ENCODE peak calls at places on chromosomes 16 and 17, in four cellular contexts. U, G, F and C are unnamed samples.

GRCh38 chr16:9053006-9053601 is 38.3 kb upstream of the HAPSTR1 start:
- DNase-seq in U (peak; percentile 75), G (peak; percentile 98), F (peak; percentile 91), C (peak; percentile 99)

GRCh38 chr17:21528031-21528684 is 152.0 kb downstream of the KCNJ12 start:
- DNase-seq in U (no peak), G (no peak), F (no peak), C (no peak)

GRCh38 chr17:49521088-49521450 is 26.0 kb downstream of the NGFR start:
- DNase-seq in U (no peak), G (peak; percentile 23), F (no peak), C (no peak)

GRCh38 chr16:2178321-2179106 is 17.9 kb downstream of the CASKIN1 start:
- DNase-seq in U (no peak), G (peak; percentile 92), F (peak; percentile 62), C (peak; percentile 82)

GRCh38 chr16:12061336-12062055 is 85.0 kb downstream of the SNX29 start:
- DNase-seq in U (peak; percentile 36), G (no peak), F (no peak), C (no peak)

GRCh38 chr16:27628216-27628945 is 78.4 kb downstream of the KATNIP start:
- DNase-seq in U (no peak), G (no peak), F (no peak), C (no peak)

GRCh38 chr17:1584167-1584566 is 21.6 kb upstream of the PITPNA start:
- DNase-seq in U (no peak), G (no peak), F (no peak), C (no peak)

GRCh38 chr17:29615048-29615385 is 7.7 kb downstream of the CORO6 start:
- DNase-seq in U (no peak), G (no peak), F (no peak), C (no peak)

GRCh38 chr16:31106509-31107464 is 1.4 kb upstream of the BCKDK start:
- DNase-seq in U (no peak), G (no peak), F (no peak), C (no peak)

GRCh38 chr16:50519602-50520001 is 28.6 kb upstream of the NKD1 start:
- DNase-seq in U (no peak), G (no peak), F (no peak), C (no peak)

GRCh38 chr16:50516890-50517289 is 31.3 kb upstream of the NKD1 start:
- DNase-seq in U (no peak), G (no peak), F (no peak), C (no peak)

GRCh38 chr16:50520451-50521245 is 27.5 kb upstream of the NKD1 start:
- DNase-seq in U (no peak), G (peak; percentile 14), F (no peak), C (no peak)

GRCh38 chr16:50517450-50518252 is 30.5 kb upstream of the NKD1 start:
- DNase-seq in U (no peak), G (peak; percentile 12), F (no peak), C (no peak)

GRCh38 chr16:50519001-50519400 is 29.2 kb upstream of the NKD1 start:
- DNase-seq in U (no peak), G (peak; percentile 4), F (no peak), C (no peak)
- H4K5ac ChIP-seq in U (no peak overlapping the region), G (no peak overlapping the region), F (no peak overlapping the region), C (no peak overlapping the region)

GRCh38 chr17:77769762-77770161 is 188.7 kb upstream of the TNRC6C start:
- DNase-seq in U (no peak), G (no peak), F (no peak), C (no peak)
- H2AK5ac ChIP-seq in U (no peak overlapping the region), G (no peak overlapping the region), F (no peak overlapping the region), C (no peak overlapping the region)

GRCh38 chr16:88635671-88636070 is 2.7 kb upstream of the IL17C start:
- DNase-seq in U (no peak), G (no peak), F (no peak), C (no peak)

GRCh38 chr16:88636488-88637265 is 1.7 kb upstream of the IL17C start:
- DNase-seq in U (peak; percentile 6), G (no peak), F (no peak), C (no peak)

GRCh38 chr16:88633684-88634140 is 4.7 kb upstream of the IL17C start:
- DNase-seq in U (peak; percentile 13), G (peak; percentile 86), F (no peak), C (peak; percentile 86)

GRCh38 chr16:88634141-88634993 is 4.0 kb upstream of the IL17C start:
- DNase-seq in U (peak; percentile 23), G (peak; percentile 85), F (no peak), C (peak; percentile 80)

DNA sequence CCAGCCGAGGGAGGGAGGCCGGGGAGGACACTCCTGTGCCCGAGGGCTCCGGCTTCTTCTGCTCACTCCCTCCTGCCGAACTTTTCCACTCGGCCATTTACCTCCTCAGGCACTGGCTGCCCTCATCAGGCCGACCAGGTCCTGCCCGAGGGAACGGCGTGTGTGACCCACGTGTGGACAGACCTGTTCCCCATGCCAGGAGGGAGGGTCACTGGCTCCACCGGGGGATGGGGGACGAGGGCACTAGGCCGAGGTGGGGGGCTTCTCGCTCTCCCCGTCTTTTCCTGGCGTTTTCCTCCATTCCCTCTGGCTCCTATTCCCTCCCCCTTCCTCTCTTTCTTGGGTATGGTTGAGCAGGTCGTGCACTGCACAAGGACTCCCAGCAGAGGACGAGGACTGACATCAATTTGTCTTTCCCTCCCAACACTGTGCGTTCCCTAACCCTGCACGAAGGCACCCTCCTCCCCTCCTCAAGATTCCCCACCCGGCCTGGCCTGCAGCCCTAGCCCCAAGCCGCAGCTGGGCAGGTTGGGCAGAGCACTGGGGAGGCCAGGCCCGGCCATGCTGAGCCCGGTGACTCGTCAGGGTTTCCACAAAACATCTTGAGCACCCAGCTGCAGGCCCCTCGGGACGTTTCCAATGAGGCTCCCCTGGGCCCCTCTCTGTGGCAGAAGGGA is 3.2 kb upstream of the IL17C start:
- DNase-seq in U (peak; percentile 22), G (no peak), F (no peak), C (peak; percentile 23)
- H3K9ac ChIP-seq in U (no peak overlapping the region), G (no peak overlapping the region), F (no peak overlapping the region), C (peak overlapping the region; percentile 68)

GRCh38 chr17:70752966-70753467 is 583.7 kb downstream of the KCNJ2 start:
- DNase-seq in U (no peak), G (no peak), F (no peak), C (no peak)
- H4K5ac ChIP-seq in U (no peak overlapping the region), G (no peak overlapping the region), F (no peak overlapping the region), C (no peak overlapping the region)

DNA sequence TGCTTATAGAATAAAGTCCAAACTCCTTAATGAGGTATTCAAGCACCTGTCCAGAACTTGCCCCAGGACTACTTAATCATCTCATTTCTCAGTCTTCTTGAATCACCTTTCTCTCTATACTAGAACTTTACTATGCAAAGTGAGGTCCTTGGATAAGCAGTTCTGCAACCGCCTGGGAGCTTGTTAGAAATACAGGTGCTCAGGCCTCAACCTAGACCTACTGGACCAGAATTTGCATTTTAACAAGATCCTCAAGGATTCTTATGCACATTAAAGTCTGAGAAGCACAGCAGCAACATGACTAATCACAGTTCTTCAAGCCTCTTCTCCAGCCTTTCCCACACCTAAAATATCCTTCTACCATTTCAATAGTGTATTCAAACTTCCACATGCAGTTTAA is 61.7 kb downstream of the GRB7 start:
- DNase-seq in U (no peak), G (no peak), F (no peak), C (no peak)
- H2AK5ac ChIP-seq in U (no peak overlapping the region), G (no peak overlapping the region), F (no peak overlapping the region), C (no peak overlapping the region)

DNA sequence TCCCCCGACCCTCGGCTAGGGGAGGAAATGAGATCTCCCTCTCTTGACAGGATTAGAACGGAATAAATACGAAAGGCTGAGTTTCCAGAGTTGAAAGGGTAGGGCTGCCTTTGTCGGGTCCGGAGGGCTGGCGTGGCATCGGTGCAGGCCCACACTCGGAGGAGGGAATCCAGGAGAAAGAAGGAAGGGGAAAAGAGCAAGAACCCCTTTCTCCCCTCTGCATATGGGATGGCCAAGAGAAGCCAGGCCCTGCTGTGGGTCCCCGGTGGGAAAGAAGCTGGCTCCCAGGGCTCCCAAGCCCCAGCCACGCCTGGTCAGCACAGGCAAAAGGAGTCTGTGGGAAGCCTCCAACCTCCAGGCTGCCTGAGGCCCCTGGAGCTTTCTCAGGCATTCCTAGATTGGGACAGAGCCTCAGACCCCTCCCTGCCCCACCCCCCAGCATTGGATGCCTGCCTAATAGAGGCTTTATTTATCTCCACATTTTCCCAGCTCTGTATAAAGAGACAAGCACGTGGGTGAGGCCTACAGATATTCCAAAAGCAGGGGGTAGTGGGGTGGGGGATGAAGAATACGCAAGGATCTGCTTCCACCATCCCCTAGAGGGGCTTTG is 56.3 kb downstream of the MPRIP start:
- DNase-seq in U (peak; percentile 31), G (no peak), F (no peak), C (no peak)
- H3K9ac ChIP-seq in U (peak overlapping the region; percentile 30), G (no peak overlapping the region), F (no peak overlapping the region), C (no peak overlapping the region)

GRCh38 chr17:6683081-6683684 is 30.0 kb downstream of the SLC13A5 start:
- DNase-seq in U (no peak), G (no peak), F (no peak), C (no peak)

GRCh38 chr17:6683730-6684459 is 29.3 kb downstream of the SLC13A5 start:
- DNase-seq in U (no peak), G (no peak), F (no peak), C (no peak)

GRCh38 chr17:6681176-6681575 is 29.6 kb downstream of the C17orf100 start:
- DNase-seq in U (no peak), G (no peak), F (no peak), C (no peak)

GRCh38 chr17:6682339-6682738 is 30.8 kb downstream of the C17orf100 start:
- DNase-seq in U (no peak), G (no peak), F (no peak), C (no peak)

DNA sequence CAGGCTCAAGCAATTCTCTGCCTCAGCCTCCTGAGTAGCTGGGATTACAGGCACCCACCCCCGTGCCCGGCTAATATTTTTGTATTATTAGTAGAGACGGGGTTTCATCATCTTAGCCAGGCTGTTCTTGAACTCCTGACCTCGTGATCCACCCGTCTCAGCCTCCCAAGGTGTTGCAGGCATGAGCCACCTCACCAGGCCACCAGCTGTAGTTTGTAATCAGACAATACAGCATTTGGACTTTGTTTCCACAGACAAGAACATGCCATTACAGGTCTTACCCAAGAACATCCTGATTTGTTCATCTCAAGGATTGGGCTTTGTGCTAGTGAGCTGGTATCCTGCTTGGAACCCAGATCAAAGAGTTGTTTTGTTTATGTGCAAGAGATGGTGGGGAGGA is 30.1 kb downstream of the C17orf100 start:
- DNase-seq in U (no peak), G (no peak), F (no peak), C (no peak)
- H4K5ac ChIP-seq in U (no peak overlapping the region), G (no peak overlapping the region), F (no peak overlapping the region), C (no peak overlapping the region)

GRCh38 chr17:28256881-28257280 is 62.1 kb upstream of the TMEM97 start:
- DNase-seq in U (no peak), G (no peak), F (no peak), C (no peak)

GRCh38 chr17:28258347-28258887 is 60.6 kb upstream of the TMEM97 start:
- DNase-seq in U (no peak), G (no peak), F (no peak), C (no peak)

GRCh38 chr17:28253663-28254062 is 65.3 kb upstream of the TMEM97 start:
- DNase-seq in U (no peak), G (no peak), F (no peak), C (no peak)

GRCh38 chr17:28255616-28256015 is 63.4 kb upstream of the TMEM97 start:
- DNase-seq in U (no peak), G (no peak), F (no peak), C (no peak)

GRCh38 chr17:28256370-28256769 is 62.6 kb upstream of the TMEM97 start:
- DNase-seq in U (no peak), G (no peak), F (no peak), C (no peak)
- H2AK5ac ChIP-seq in U (no peak overlapping the region), G (no peak overlapping the region), F (no peak overlapping the region), C (no peak overlapping the region)

GRCh38 chr16:3187798-3188674 is at the start of gene OR1F1:
- DNase-seq in U (peak; percentile 80), G (peak; percentile 76), F (no peak), C (peak; percentile 88)
- H3K9ac ChIP-seq in U (peak within 1 kb of the TSS; percentile 55), G (peak within 1 kb of the TSS; percentile 57), F (no peak within 1 kb of the TSS), C (peak within 1 kb of the TSS; percentile 82)